ENCODE peak calls at places on chromosomes 16 and 17, in six cellular contexts. B, K, U, L, A and D are unnamed samples.

GRCh38 chr16:12188674-12189249 is 212.2 kb downstream of the SNX29 start:
- DNase-seq in A (no peak), L (no peak), B (no peak), U (no peak), K (no peak), D (no peak)

GRCh38 chr17:16091773-16092172 is 92.1 kb downstream of the TTC19 start:
- DNase-seq in U (peak), K (no peak), A (no peak), L (no peak), B (no peak), D (no peak)

GRCh38 chr17:74592087-74592990 is at the start of gene CD300LD:
- DNase-seq in A (no peak), U (no peak), B (no peak), L (peak), K (no peak), D (no peak)

GRCh38 chr17:40371261-40371929 is 6.9 kb upstream of the GJD3 start:
- DNase-seq in K (no peak), L (peak), U (no peak), B (no peak), A (no peak), D (no peak)

GRCh38 chr17:77581480-77581879 is 377.0 kb upstream of the TNRC6C start:
- DNase-seq in B (no peak), U (peak), A (no peak), L (no peak), K (peak), D (no peak)

GRCh38 chr17:47924785-47925676 is 16.3 kb upstream of the PNPO start:
- DNase-seq in L (no peak), K (no peak), A (no peak), U (peak), B (no peak), D (no peak)

GRCh38 chr17:48441231-48441711 is 11.3 kb upstream of the SKAP1 start:
- DNase-seq in L (peak), K (no peak), B (no peak), A (peak), U (no peak), D (no peak)

GRCh38 chr17:53406907-53407306 is 415.8 kb upstream of the KIF2B start:
- DNase-seq in K (no peak), L (no peak), B (no peak), U (no peak), A (no peak), D (no peak)

GRCh38 chr16:81448154-81449131 is 3.8 kb downstream of the CMIP start:
- DNase-seq in A (no peak), K (no peak), B (no peak), L (no peak), U (peak), D (no peak)

GRCh38 chr16:84876873-84877606 is 57.3 kb downstream of the CRISPLD2 start:
- DNase-seq in A (no peak), B (no peak), K (no peak), U (no peak), L (no peak), D (no peak)

GRCh38 chr17:68291836-68292688 is 767 bp downstream of the ARSG start:
- DNase-seq in U (peak), K (peak), L (peak), A (peak), B (peak), D (peak)

GRCh38 chr16:3059041-3059722 is 6.3 kb upstream of the IL32 start:
- DNase-seq in K (peak), A (peak), U (peak), L (peak), B (peak), D (peak)

GRCh38 chr17:32279933-32280716 is 14.5 kb downstream of the RHBDL3 start:
- DNase-seq in A (no peak), U (no peak), L (no peak), K (no peak), B (no peak), D (no peak)

GRCh38 chr16:16158082-16158658 is 65.1 kb downstream of the ABCC6 start:
- DNase-seq in U (no peak), A (no peak), L (no peak), K (no peak), B (no peak), D (no peak)

GRCh38 chr17:48520631-48521045 is 10.2 kb downstream of the HOXB1 start:
- DNase-seq in L (no peak), K (no peak), A (no peak), B (no peak), U (no peak), D (no peak)

GRCh38 chr16:11133344-11133921 is 122.6 kb downstream of the SOCS1 start:
- DNase-seq in B (no peak), L (no peak), K (peak), U (peak), A (no peak), D (no peak)

GRCh38 chr16:46688101-46688656 is 799 bp downstream of the VPS35 start:
- DNase-seq in U (peak), A (peak), L (no peak), B (no peak), K (peak), D (peak)

GRCh38 chr17:1231456-1231855 is 38.8 kb upstream of the BHLHA9 start:
- DNase-seq in L (no peak), B (no peak), K (peak), A (peak), U (no peak), D (no peak)

GRCh38 chr16:47705268-47705667 is 244.1 kb downstream of the PHKB start:
- DNase-seq in B (no peak), U (no peak), A (no peak), L (no peak), K (no peak), D (no peak)

GRCh38 chr16:53457670-53458069 is 23.4 kb downstream of the RBL2 start:
- DNase-seq in K (no peak), A (no peak), L (peak), U (peak), B (no peak), D (no peak)

GRCh38 chr17:67151717-67152116 is 93.3 kb downstream of the HELZ start:
- DNase-seq in B (no peak), K (no peak), U (peak), L (no peak), A (no peak), D (no peak)

GRCh38 chr16:28822520-28823290 is at the start of gene ATXN2L:
- DNase-seq in L (peak), U (peak), B (peak), K (peak), A (peak), D (peak)

GRCh38 chr16:81810894-81811538 is 31.9 kb downstream of the PLCG2 start:
- DNase-seq in U (no peak), B (no peak), A (no peak), L (no peak), K (no peak), D (no peak)

GRCh38 chr16:85029413-85029794 is 1.8 kb downstream of the KIAA0513 start:
- DNase-seq in U (no peak), K (no peak), B (no peak), A (no peak), L (peak), D (no peak)

GRCh38 chr17:7058831-7059447 is 15.0 kb upstream of the SLC16A11 start:
- DNase-seq in K (no peak), B (no peak), U (peak), L (no peak), A (no peak), D (no peak)

GRCh38 chr17:1995321-1996242 is 29.6 kb downstream of the RTN4RL1 start:
- DNase-seq in U (no peak), K (no peak), A (no peak), L (no peak), B (no peak), D (no peak)

GRCh38 chr17:17200831-17201230 is 5.3 kb downstream of the PLD6 start:
- DNase-seq in U (peak), K (no peak), B (no peak), A (no peak), L (no peak), D (no peak)

GRCh38 chr17:17048106-17048505 is 5.8 kb downstream of the MPRIP start:
- DNase-seq in A (no peak), L (no peak), B (no peak), K (no peak), U (no peak), D (no peak)

GRCh38 chr17:31900877-31901276 is 631 bp downstream of the UTP6 start:
- DNase-seq in K (no peak), B (no peak), A (no peak), U (peak), L (peak), D (no peak)

GRCh38 chr17:7446669-7447068 is 1.8 kb downstream of the CHRNB1 start:
- DNase-seq in A (no peak), U (no peak), L (no peak), B (no peak), K (no peak), D (no peak)

GRCh38 chr16:4613636-4614570 is 785 bp downstream of the UBALD1 start:
- DNase-seq in A (no peak), U (peak), L (peak), K (peak), B (peak), D (no peak)

GRCh38 chr16:23026777-23027362 is 122.4 kb downstream of the USP31 start:
- DNase-seq in A (no peak), L (peak), U (peak), K (no peak), B (no peak), D (no peak)

GRCh38 chr17:4833941-4834501 is 881 bp downstream of the MINK1 start:
- DNase-seq in L (peak), B (no peak), A (no peak), K (peak), U (peak), D (no peak)

GRCh38 chr17:35141681-35142466 is at the start of gene NLE1:
- DNase-seq in A (no peak), K (peak), L (peak), B (peak), U (peak), D (peak)

GRCh38 chr17:42759982-42760651 is 910 bp upstream of the RAMP2 start:
- DNase-seq in U (no peak), A (no peak), B (no peak), K (no peak), L (no peak), D (no peak)

GRCh38 chr16:19384656-19385055 is 33.0 kb upstream of the TMC5 start:
- DNase-seq in B (no peak), A (no peak), U (no peak), L (no peak), K (peak), D (no peak)

GRCh38 chr16:15616475-15616874 is 26.5 kb downstream of the MARF1 start:
- DNase-seq in A (no peak), L (no peak), U (no peak), K (no peak), B (no peak), D (no peak)

GRCh38 chr17:82837586-82838320 is 2.1 kb downstream of the ZNF750 start:
- DNase-seq in K (no peak), A (no peak), L (no peak), B (no peak), U (no peak), D (no peak)